ENCODE peak calls at places on chromosomes 5 and 9, in nine cellular contexts. F is right cardiac atrium; Q is HCT116; P is uterus; O is CD8-positive, alpha-beta T cell; U is cardiac muscle cell; Y is tibial nerve; C is mesenchymal stem cell; X is CD4-positive, alpha-beta memory T cell. T is an unnamed sample. For H3K9me3 and H3K27me3, the result is how much of the 10 kb centered on the place peaks cover.

GRCh38 chr9:82188817-82189216 is 200.2 kb downstream of the SPATA31D1 start:
- DNase-seq in Y (no peak), O (no peak), Q (no peak), C (no peak), P (no peak), X (no peak), F (no peak), U (no peak), T (no peak)

GRCh38 chr9:133921866-133922265 is 70.3 kb downstream of the VAV2 start:
- DNase-seq in P (no peak), Y (no peak), Q (no peak), U (no peak), X (no peak), O (no peak), C (no peak), F (peak), T (no peak)

GRCh38 chr5:153498516-153498915 is 8.0 kb downstream of the GRIA1 start:
- DNase-seq in X (no peak), P (no peak), U (no peak), Y (no peak), C (no peak), Q (no peak), F (no peak), O (no peak), T (no peak)

GRCh38 chr5:35854248-35854647 is 2.4 kb upstream of the IL7R start:
- DNase-seq in O (peak), X (peak), F (no peak), C (no peak), P (no peak), U (no peak), Y (no peak), Q (no peak), T (no peak)

GRCh38 chr5:16983972-16984371 is 47.9 kb upstream of the MYO10 start:
- DNase-seq in O (no peak), U (no peak), Q (no peak), C (no peak), P (no peak), Y (no peak), F (no peak), X (no peak), T (no peak)

GRCh38 chr9:125748511-125749099 is 1.4 kb downstream of the PBX3 start:
- DNase-seq in C (peak), U (peak), X (no peak), Y (no peak), O (no peak), P (no peak), F (no peak), Q (no peak), T (peak)

GRCh38 chr5:88956416-88956815 is 73.4 kb upstream of the MEF2C start:
- DNase-seq in F (no peak), P (no peak), C (no peak), O (no peak), U (no peak), Q (no peak), Y (no peak), X (no peak), T (no peak)

GRCh38 chr5:80707645-80708044 is 52.9 kb upstream of the DHFR start:
- DNase-seq in Y (no peak), U (no peak), C (peak), O (no peak), X (no peak), Q (no peak), P (no peak), F (no peak), T (no peak)

GRCh38 chr9:18261143-18261542 is 212.8 kb upstream of the ADAMTSL1 start:
- DNase-seq in Y (no peak), X (no peak), P (no peak), C (peak), U (no peak), O (no peak), F (no peak), Q (no peak), T (no peak)

GRCh38 chr9:5493597-5494511 is 16.5 kb upstream of the PDCD1LG2 start:
- DNase-seq in X (no peak), O (no peak), Q (no peak), Y (peak), F (peak), C (peak), U (no peak), P (no peak), T (no peak)

GRCh38 chr9:133415107-133415506 is 2.7 kb downstream of the REXO4 start:
- DNase-seq in F (no peak), X (no peak), Q (no peak), Y (no peak), O (no peak), C (no peak), U (no peak), P (no peak), T (no peak)

GRCh38 chr9:414595-414994 is 199.9 kb downstream of the DOCK8 start:
- DNase-seq in Y (no peak), O (no peak), X (no peak), C (no peak), F (no peak), Q (no peak), P (no peak), U (peak), T (no peak)

GRCh38 chr9:85536514-85536913 is 205.2 kb downstream of the AGTPBP1 start:
- DNase-seq in F (no peak), X (no peak), O (no peak), Y (no peak), Q (no peak), U (no peak), C (no peak), P (no peak), T (no peak)

GRCh38 chr9:127589955-127590370 is 22.1 kb upstream of the STXBP1 start:
- DNase-seq in P (peak), Y (peak), X (peak), C (peak), U (peak), O (no peak), F (peak), Q (no peak), T (peak)

GRCh38 chr5:78677777-78678668 is 29.5 kb upstream of the LHFPL2 start:
- DNase-seq in C (peak), U (no peak), O (no peak), Y (peak), Q (peak), F (peak), P (peak), X (no peak), T (no peak)

GRCh38 chr5:7396169-7397004 is 449 bp downstream of the ADCY2 start:
- DNase-seq in C (no peak), Y (no peak), P (peak), Q (no peak), U (peak), X (no peak), F (peak), O (no peak), T (no peak)

GRCh38 chr5:36573441-36573840 is 33.0 kb upstream of the SLC1A3 start:
- DNase-seq in F (no peak), P (no peak), Y (no peak), U (no peak), C (peak), O (no peak), Q (no peak), X (no peak), T (no peak)

GRCh38 chr5:173907686-173908371 is 19.7 kb downstream of the CPEB4 start:
- DNase-seq in C (no peak), Q (no peak), F (no peak), Y (no peak), P (no peak), U (no peak), X (no peak), O (no peak), T (no peak)

GRCh38 chr5:10352404-10353240 is 873 bp upstream of the MARCHF6 start:
- DNase-seq in F (no peak), O (no peak), Q (no peak), P (no peak), U (peak), Y (no peak), C (peak), X (no peak), T (peak)

GRCh38 chr9:5869315-5870019 is 21.2 kb upstream of the MLANA start:
- DNase-seq in Y (no peak), O (no peak), C (no peak), Q (peak), P (no peak), F (no peak), U (no peak), X (peak), T (peak)

GRCh38 chr9:123048748-123049147 is 15.3 kb downstream of the GPR21 start:
- DNase-seq in X (no peak), F (no peak), P (no peak), O (no peak), Q (no peak), U (no peak), C (no peak), Y (no peak), T (no peak)

GRCh38 chr5:67680109-67680508 is 483.5 kb upstream of the CD180 start:
- DNase-seq in X (no peak), Q (no peak), U (no peak), Y (no peak), P (no peak), O (no peak), F (no peak), C (peak), T (no peak)

GRCh38 chr9:137421838-137422667 is 909 bp downstream of the EXD3 start:
- DNase-seq in Q (no peak), C (no peak), P (no peak), F (no peak), Y (no peak), O (no peak), X (no peak), U (no peak), T (peak)

GRCh38 chr9:137416563-137417151 is 6.3 kb downstream of the EXD3 start:
- DNase-seq in U (no peak), P (no peak), O (no peak), F (peak), Y (no peak), C (no peak), X (no peak), Q (no peak), T (no peak)

GRCh38 chr9:137416006-137416562 is 6.9 kb downstream of the EXD3 start:
- DNase-seq in Q (no peak), P (no peak), X (no peak), Y (no peak), F (peak), C (no peak), O (no peak), U (no peak), T (no peak)

GRCh38 chr9:137415451-137415850 is 7.5 kb downstream of the EXD3 start:
- DNase-seq in F (peak), O (no peak), Y (no peak), C (no peak), U (no peak), X (no peak), P (no peak), Q (no peak), T (no peak)

DNA sequence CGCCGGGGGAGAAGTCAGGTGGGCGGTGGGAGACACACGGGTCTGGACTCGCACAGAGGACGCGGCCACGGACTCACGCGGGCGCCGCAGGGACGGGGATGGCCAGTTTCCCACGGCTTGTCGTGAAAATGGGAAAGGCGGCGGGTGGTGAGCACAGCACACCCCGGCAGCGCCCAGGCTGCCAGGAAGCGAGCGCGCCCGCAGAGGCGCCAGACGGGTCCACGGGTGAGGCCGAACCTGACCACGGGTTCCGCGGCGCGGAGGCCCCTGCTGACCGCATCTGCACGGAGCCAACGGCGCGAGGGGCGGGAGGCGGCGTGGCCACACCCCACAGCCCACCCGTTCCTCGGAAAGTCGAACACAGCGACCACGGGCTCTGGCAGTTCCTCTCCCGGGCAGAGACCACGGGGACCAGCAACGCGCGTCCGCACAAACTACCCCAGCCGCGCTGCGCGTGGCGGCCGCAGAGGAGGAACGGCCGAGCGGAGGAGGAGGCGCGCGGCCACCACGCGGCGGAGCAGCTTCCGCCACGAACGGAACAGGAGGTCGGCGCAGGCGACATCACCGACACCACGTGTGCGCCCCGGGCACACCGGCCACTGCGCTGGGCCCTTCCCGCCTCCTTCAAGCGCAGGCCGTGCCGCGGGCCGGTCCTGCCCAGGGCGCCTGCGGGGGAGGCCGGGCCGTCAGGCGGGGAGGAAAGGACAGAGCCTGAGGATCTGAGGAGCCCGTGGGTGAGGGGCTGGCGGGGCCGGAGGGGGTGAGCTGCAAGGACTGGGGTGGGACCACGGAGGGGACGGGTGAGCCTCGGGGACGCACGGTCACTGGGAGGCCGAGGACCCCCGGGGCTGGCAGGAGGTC is 5.6 kb downstream of the EXD3 start:
- DNase-seq in X (no peak), P (no peak), Q (no peak), O (no peak), C (no peak), U (no peak), F (peak), Y (no peak), T (no peak)
- H3K4me3 ChIP-seq in X (no peak), P (peak), Q (no peak), O (peak), C (no peak), U (no peak), F (no peak), Y (peak), T (peak)

GRCh38 chr5:150901446-150901845 is 3.3 kb downstream of the ZNF300 start:
- DNase-seq in P (no peak), Y (no peak), O (no peak), X (no peak), U (no peak), F (no peak), Q (no peak), C (no peak), T (no peak)
- H3K9me3 ChIP-seq in P (under half), Y (half or more), O (under half), X (under half), U (under half), F (under half), Q (under half), C (half or more), T (under half)

GRCh38 chr9:136679431-136679941 is 7.8 kb downstream of the AGPAT2 start:
- DNase-seq in C (no peak), O (no peak), P (no peak), Q (no peak), F (peak), X (no peak), U (no peak), Y (peak), T (no peak)
- H3K27me3 ChIP-seq in C (under half), O (under half), P (under half), Q (under half), F (under half), X (under half), U (under half), Y (under half), T (under half)

GRCh38 chr9:90219548-90220118 is 423.0 kb downstream of the DIRAS2 start:
- DNase-seq in Y (peak), U (peak), O (peak), P (no peak), F (no peak), C (peak), X (peak), Q (no peak), T (no peak)
- H3K4me3 ChIP-seq in Y (no peak), U (peak), O (no peak), P (no peak), F (no peak), C (no peak), X (no peak), Q (no peak), T (no peak)

GRCh38 chr5:4576161-4576748 is 563.9 kb upstream of the ADAMTS16 start:
- DNase-seq in C (no peak), F (no peak), U (no peak), Y (no peak), O (no peak), P (no peak), Q (no peak), X (no peak), T (no peak)
- H3K9me3 ChIP-seq in C (under half), F (under half), U (under half), Y (under half), O (under half), P (under half), Q (under half), X (under half), T (under half)

GRCh38 chr5:133688386-133688785 is 76.0 kb upstream of the FSTL4 start:
- DNase-seq in Y (no peak), U (no peak), O (no peak), P (no peak), F (no peak), Q (no peak), X (no peak), C (no peak), T (no peak)
- H3K27me3 ChIP-seq in Y (under half), U (under half), O (under half), P (under half), F (under half), Q (half or more), X (under half), C (under half), T (under half)

GRCh38 chr5:73858054-73858453 is 232.1 kb downstream of the ARHGEF28 start:
- DNase-seq in C (no peak), Q (no peak), P (no peak), F (no peak), U (no peak), X (no peak), Y (no peak), O (no peak), T (no peak)
- H3K4me3 ChIP-seq in C (no peak), Q (no peak), P (no peak), F (no peak), U (no peak), X (no peak), Y (no peak), O (no peak), T (no peak)

DNA sequence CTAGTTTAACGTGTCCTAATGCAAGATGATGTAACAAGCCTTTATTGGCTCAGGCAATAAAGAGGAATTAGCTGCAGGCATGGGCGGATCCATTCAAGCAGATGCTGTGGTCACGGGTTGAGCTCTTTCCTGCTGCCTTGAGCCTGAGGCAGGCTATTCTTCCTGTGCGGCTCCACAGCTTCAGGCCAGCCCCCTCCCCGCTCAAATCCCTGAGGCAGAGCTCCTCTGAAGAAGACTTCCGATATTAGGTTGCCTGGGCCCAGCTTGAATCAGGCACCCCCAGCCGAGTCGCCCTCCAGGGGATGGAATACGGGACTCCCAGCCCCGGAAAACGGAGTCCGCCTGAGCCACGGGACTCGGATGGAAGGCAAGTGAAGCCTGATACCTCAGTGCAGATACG is 95.0 kb upstream of the RUFY1 start:
- DNase-seq in P (no peak), X (no peak), O (no peak), Y (no peak), Q (no peak), C (no peak), U (no peak), F (no peak), T (no peak)
- H3K9me3 ChIP-seq in P (under half), X (under half), O (under half), Y (under half), Q (under half), C (under half), U (under half), F (under half), T (under half)